ENCODE peak calls at places on chromosomes 16 and 17, in five cellular contexts. J, F, Z, G and N are unnamed samples.

GRCh38 chr16:47136101-47136820 is 7.5 kb downstream of the NETO2 start:
- DNase-seq in J (no peak), F (no peak), Z (no peak), G (no peak), N (peak; percentile 36)

GRCh38 chr17:50258647-50259483 is 15.4 kb upstream of the TMEM92 start:
- DNase-seq in J (no peak), F (no peak), Z (no peak), G (no peak), N (no peak)

GRCh38 chr16:58732545-58733247 is 1.4 kb downstream of the GOT2 start:
- DNase-seq in J (no peak), F (peak; percentile 29), Z (no peak), G (no peak), N (peak; percentile 60)

GRCh38 chr17:6868579-6868978 is 37.0 kb upstream of the TEKT1 start:
- DNase-seq in J (no peak), F (no peak), Z (no peak), G (no peak), N (no peak)

GRCh38 chr16:48611329-48612137 is 1.6 kb upstream of the N4BP1 start:
- DNase-seq in J (no peak), F (peak; percentile 33), Z (no peak), G (no peak), N (peak; percentile 83)

GRCh38 chr16:59886021-59886420 is 1151.9 kb upstream of the GOT2 start:
- DNase-seq in J (no peak), F (no peak), Z (peak; percentile 74), G (no peak), N (no peak)

GRCh38 chr17:18020971-18021370 is 18.0 kb downstream of the ATPAF2 start:
- DNase-seq in J (no peak), F (no peak), Z (no peak), G (no peak), N (no peak)

GRCh38 chr17:68661265-68662036 is 60.3 kb upstream of the FAM20A start:
- DNase-seq in J (no peak), F (no peak), Z (no peak), G (no peak), N (no peak)

GRCh38 chr17:81315170-81315884 is 20.2 kb upstream of the SLC38A10 start:
- DNase-seq in J (no peak), F (no peak), Z (no peak), G (no peak), N (no peak)

GRCh38 chr17:53032861-53033271 is 789.9 kb upstream of the KIF2B start:
- DNase-seq in J (peak; percentile 87), F (no peak), Z (no peak), G (no peak), N (peak; percentile 0)

GRCh38 chr17:37110816-37111215 is 162.1 kb downstream of the AATF start:
- DNase-seq in J (peak; percentile 41), F (no peak), Z (no peak), G (no peak), N (no peak)

GRCh38 chr16:189604-190186 is 9.4 kb downstream of the HBQ1 start:
- DNase-seq in J (no peak), F (no peak), Z (no peak), G (no peak), N (no peak)

GRCh38 chr17:51351890-51352289 is 91.5 kb downstream of the UTP18 start:
- DNase-seq in J (no peak), F (no peak), Z (peak; percentile 26), G (no peak), N (no peak)

DNA sequence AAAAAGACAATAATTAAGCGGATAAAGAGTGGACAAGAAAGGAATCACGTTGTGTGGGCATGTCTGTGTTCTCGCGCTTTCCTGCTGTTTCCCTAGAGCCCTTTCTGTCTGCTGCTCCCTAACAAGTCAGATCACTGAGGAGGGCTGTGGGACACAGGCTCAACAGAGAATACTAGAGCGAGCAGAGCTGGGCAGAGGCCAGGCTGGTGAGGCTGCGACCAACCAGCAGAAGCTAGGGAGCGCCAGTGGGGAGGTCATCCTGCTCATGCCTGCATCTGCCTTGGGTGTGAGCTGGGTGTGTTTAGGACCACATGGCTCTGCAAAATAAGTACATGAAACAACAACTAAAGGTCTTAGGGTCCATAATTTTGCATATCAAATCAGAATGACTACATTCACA is 11.5 kb upstream of the FOXJ1 start:
- DNase-seq in J (no peak), F (no peak), Z (no peak), G (peak; percentile 25), N (no peak)
- H3K4me3 ChIP-seq in J (no peak overlapping the region), F (no peak overlapping the region), Z (no peak overlapping the region), G (no peak overlapping the region), N (no peak overlapping the region)

GRCh38 chr16:29308644-29309546 is 97.6 kb downstream of the NPIPB11 start:
- DNase-seq in J (no peak), F (no peak), Z (no peak), G (no peak), N (no peak)

GRCh38 chr16:29312835-29313558 is 93.5 kb downstream of the NPIPB11 start:
- DNase-seq in J (peak; percentile 22), F (no peak), Z (no peak), G (no peak), N (no peak)

GRCh38 chr16:29311636-29312344 is 94.7 kb downstream of the NPIPB11 start:
- DNase-seq in J (no peak), F (no peak), Z (no peak), G (no peak), N (no peak)

GRCh38 chr16:29313559-29313887 is 93.0 kb downstream of the NPIPB11 start:
- DNase-seq in J (no peak), F (no peak), Z (no peak), G (no peak), N (no peak)

DNA sequence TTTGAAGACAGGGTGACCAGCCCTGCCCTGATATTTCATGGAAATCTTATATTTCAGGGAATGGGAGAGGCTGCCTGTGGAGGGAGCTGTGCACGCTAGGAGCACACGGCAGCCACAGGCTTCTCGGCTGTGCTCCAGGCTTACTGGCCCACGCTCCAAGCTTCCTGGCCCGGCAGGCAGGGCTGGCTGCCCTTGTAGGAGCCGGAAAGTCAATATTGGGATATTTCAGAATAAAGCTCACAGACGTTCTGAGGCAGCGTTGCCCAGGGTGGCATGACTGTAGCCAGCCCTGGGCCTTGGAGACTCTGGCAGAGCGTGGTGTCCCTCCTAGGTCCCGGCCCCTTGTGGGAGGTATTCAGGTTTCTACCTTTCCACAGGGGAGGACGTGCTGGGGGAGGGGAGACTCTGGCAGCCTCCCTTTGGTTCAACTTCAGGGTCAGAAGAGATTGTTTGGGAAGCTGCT is 95.6 kb downstream of the NPIPB11 start:
- DNase-seq in J (no peak), F (no peak), Z (peak; percentile 37), G (no peak), N (no peak)
- TF ChIP-seq CTCF in J (no peak), F (no peak), Z (no peak), G (peak; percentile 11), N (no peak)

DNA sequence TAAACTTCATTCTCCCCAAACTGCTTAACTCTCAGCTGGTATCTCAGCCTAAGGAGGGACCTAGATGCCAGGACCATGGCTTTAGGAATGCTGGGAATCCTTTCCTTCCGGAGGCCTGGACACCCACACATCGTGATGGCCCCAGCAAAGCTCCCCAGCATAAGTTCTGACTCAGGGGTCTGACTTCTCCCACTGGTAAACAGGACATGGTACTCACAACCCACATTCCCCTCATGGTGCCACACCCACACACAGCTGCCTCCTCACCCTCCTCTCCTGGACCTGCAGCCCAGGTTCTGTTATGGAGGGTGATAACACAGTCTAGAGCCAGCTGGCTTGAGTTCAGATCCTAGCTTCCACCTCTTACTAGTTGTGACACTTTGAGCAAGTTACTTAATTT is 710 bp upstream of the RNF227 start:
- DNase-seq in J (no peak), F (no peak), Z (no peak), G (no peak), N (no peak)
- H3K4me3 ChIP-seq in J (no peak overlapping the region), F (no peak overlapping the region), Z (no peak overlapping the region), G (peak overlapping the region; percentile 62), N (no peak overlapping the region)

GRCh38 chr17:78351449-78352006 is 8.3 kb downstream of the SOCS3 start:
- DNase-seq in J (peak; percentile 84), F (no peak), Z (peak; percentile 91), G (peak; percentile 96), N (no peak)
- TF ChIP-seq CTCF in J (no peak), F (no peak), Z (peak; percentile 26), G (no peak), N (no peak)